ENCODE peak calls at places on chromosomes 2 and 18, in eight cellular contexts. Y is stomach, F is epithelial cell of esophagus, Q is spleen, K is cardiac fibroblast, B is psoas muscle, S is astrocyte of the spinal cord, C is bronchial epithelial cell. P is an unnamed sample.

GRCh38 chr2:233331536-233331935 is 22.8 kb upstream of the DGKD start:
- DNase-seq in Y (peak; percentile 60), F (no peak), Q (peak; percentile 94), K (no peak), B (peak; percentile 35), S (no peak), C (no peak), P (no peak)

GRCh38 chr2:223669453-223670225 is 67.5 kb upstream of the SCG2 start:
- DNase-seq in Y (no peak), F (no peak), Q (no peak), K (peak; percentile 69), B (no peak), S (peak; percentile 40), C (peak; percentile 10), P (peak; percentile 58)

GRCh38 chr2:70010222-70011111 is 49.0 kb upstream of the ASPRV1 start:
- DNase-seq in Y (peak; percentile 64), F (peak; percentile 62), Q (no peak), K (peak; percentile 8), B (no peak), S (no peak), C (peak; percentile 86), P (peak; percentile 26)

GRCh38 chr2:170354409-170354808 is 176.5 kb downstream of the MYO3B start:
- DNase-seq in Y (no peak), F (no peak), Q (no peak), K (no peak), B (no peak), S (no peak), C (no peak), P (no peak)

GRCh38 chr2:207796585-207797350 is 27.1 kb upstream of the FZD5 start:
- DNase-seq in Y (peak; percentile 60), F (peak; percentile 47), Q (no peak), K (peak; percentile 29), B (no peak), S (no peak), C (peak; percentile 46), P (peak; percentile 19)

GRCh38 chr18:35042389-35043066 is 1.3 kb downstream of the MAPRE2 start:
- DNase-seq in Y (no peak), F (no peak), Q (no peak), K (peak; percentile 16), B (no peak), S (no peak), C (peak; percentile 10), P (no peak)

GRCh38 chr2:238164906-238165287 is 6.1 kb downstream of the ERFE start:
- DNase-seq in Y (peak; percentile 19), F (no peak), Q (peak; percentile 41), K (no peak), B (no peak), S (no peak), C (no peak), P (no peak)

GRCh38 chr2:60442608-60443007 is 110.8 kb downstream of the BCL11A start:
- DNase-seq in Y (no peak), F (peak; percentile 43), Q (no peak), K (no peak), B (no peak), S (no peak), C (peak; percentile 32), P (no peak)

GRCh38 chr2:43648979-43649701 is 12.1 kb downstream of the PLEKHH2 start:
- DNase-seq in Y (no peak), F (no peak), Q (no peak), K (peak; percentile 19), B (no peak), S (no peak), C (no peak), P (peak; percentile 33)

GRCh38 chr2:160227252-160227651 is 27.2 kb upstream of the ITGB6 start:
- DNase-seq in Y (no peak), F (peak; percentile 86), Q (no peak), K (peak; percentile 53), B (peak; percentile 41), S (peak; percentile 72), C (peak; percentile 93), P (no peak)

GRCh38 chr2:230347659-230348305 is 20.8 kb downstream of the SP140L start:
- DNase-seq in Y (no peak), F (peak; percentile 38), Q (no peak), K (peak; percentile 49), B (no peak), S (no peak), C (peak; percentile 33), P (no peak)

GRCh38 chr2:198374375-198375072 is 570.1 kb downstream of the PLCL1 start:
- DNase-seq in Y (no peak), F (peak; percentile 82), Q (no peak), K (peak; percentile 74), B (no peak), S (peak; percentile 70), C (peak; percentile 57), P (peak; percentile 80)

GRCh38 chr2:207725815-207726578 is 14.6 kb downstream of the CCNYL1 start:
- DNase-seq in Y (peak; percentile 38), F (peak; percentile 38), Q (no peak), K (no peak), B (no peak), S (no peak), C (peak; percentile 38), P (no peak)

GRCh38 chr2:225025917-225026571 is 16.2 kb downstream of the DOCK10 start:
- DNase-seq in Y (no peak), F (peak; percentile 60), Q (no peak), K (peak; percentile 76), B (no peak), S (peak; percentile 81), C (peak; percentile 59), P (peak; percentile 93)

GRCh38 chr2:83650897-83651296 is 808.2 kb downstream of the SUCLG1 start:
- DNase-seq in Y (no peak), F (no peak), Q (no peak), K (peak; percentile 21), B (no peak), S (peak; percentile 2), C (no peak), P (peak; percentile 63)

GRCh38 chr2:53438056-53438455 is 329.5 kb upstream of the CHAC2 start:
- DNase-seq in Y (no peak), F (no peak), Q (no peak), K (no peak), B (no peak), S (no peak), C (no peak), P (no peak)

DNA sequence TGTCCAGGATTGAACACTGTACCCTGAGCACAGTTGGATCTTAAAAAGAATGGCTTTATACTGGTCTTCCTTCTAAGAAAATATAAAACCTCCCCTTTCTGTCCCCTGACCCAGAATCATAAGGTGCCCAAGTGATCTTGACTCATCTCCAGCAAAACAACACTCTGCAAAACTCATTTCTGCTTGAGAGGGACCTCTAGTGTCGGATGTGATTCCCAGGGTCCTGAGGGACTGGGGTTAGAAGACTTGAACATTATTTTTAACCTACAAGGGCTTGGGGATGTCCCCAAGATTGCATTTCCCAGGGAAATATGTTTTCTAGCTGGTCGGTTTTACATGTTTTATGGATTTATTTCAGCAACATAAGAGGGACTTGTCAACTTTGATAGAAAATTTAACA is 1318.5 kb upstream of the CELF4 start:
- DNase-seq in Y (no peak), F (no peak), Q (no peak), K (no peak), B (no peak), S (no peak), C (no peak), P (no peak)
- TF ChIP-seq CTCF in Y (no peak), F (no peak), Q (no peak), K (no peak), B (no peak), S (no peak), C (no peak), P (no peak)

GRCh38 chr2:74081030-74081429 is 66.7 kb downstream of the BOLA3 start:
- DNase-seq in Y (no peak), F (no peak), Q (no peak), K (no peak), B (no peak), S (no peak), C (no peak), P (peak; percentile 15)

GRCh38 chr2:74077636-74078035 is 70.1 kb downstream of the BOLA3 start:
- DNase-seq in Y (no peak), F (no peak), Q (no peak), K (peak; percentile 22), B (no peak), S (peak; percentile 6), C (no peak), P (no peak)

GRCh38 chr2:74078467-74078866 is 69.2 kb downstream of the BOLA3 start:
- DNase-seq in Y (no peak), F (no peak), Q (no peak), K (no peak), B (no peak), S (no peak), C (no peak), P (no peak)

GRCh38 chr2:74079522-74080341 is 68.0 kb downstream of the BOLA3 start:
- DNase-seq in Y (no peak), F (no peak), Q (no peak), K (no peak), B (no peak), S (no peak), C (no peak), P (no peak)

GRCh38 chr2:74080346-74080745 is 67.4 kb downstream of the BOLA3 start:
- DNase-seq in Y (no peak), F (no peak), Q (no peak), K (peak; percentile 8), B (no peak), S (no peak), C (no peak), P (no peak)
- TF ChIP-seq CTCF in Y (no peak), F (peak; percentile 33), Q (no peak), K (peak; percentile 7), B (peak; percentile 25), S (no peak), C (no peak), P (peak; percentile 14)

DNA sequence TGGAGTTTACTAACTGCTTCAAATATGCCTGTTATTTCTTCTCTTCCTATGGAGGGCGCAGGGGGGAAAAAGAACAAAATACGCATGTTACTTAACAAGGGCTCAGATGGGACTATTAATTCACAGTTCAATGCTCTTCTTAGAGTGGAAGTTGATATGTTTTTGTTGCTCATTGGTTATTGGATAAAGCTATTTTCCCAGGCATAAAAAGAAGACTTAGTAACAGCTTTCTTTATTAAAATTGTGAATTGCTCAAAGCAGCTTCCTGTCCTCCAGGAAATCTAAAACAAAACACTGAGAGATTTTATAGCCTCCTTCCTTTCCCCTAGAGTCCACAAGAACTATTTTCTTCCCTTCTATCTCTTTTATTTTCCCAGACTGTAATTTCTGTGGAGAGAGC is 180.8 kb downstream of the SH3BP4 start:
- DNase-seq in Y (no peak), F (no peak), Q (no peak), K (no peak), B (no peak), S (no peak), C (no peak), P (no peak)
- TF ChIP-seq CTCF in Y (no peak), F (no peak), Q (no peak), K (no peak), B (no peak), S (no peak), C (no peak), P (no peak)

GRCh38 chr2:78355967-78356366 is 669.5 kb upstream of the REG3G start:
- DNase-seq in Y (no peak), F (no peak), Q (no peak), K (no peak), B (no peak), S (no peak), C (no peak), P (no peak)

DNA sequence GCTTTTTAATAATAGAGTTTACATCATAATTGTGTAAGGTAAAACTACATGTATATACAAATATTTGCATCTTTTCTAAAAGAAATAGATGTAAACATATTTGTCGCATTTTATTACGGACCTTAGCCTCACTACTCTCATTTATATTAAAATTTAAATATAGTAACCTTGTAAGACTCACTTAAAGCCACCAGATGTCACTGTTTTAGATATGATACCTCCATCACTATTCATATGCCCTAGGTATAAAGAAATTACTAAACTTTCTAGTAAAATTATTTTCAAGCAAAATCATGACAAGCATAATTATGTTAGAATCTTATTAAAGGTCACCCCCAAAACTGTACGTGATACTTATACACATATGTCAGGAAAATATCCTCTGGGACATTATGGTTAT is 674.3 kb upstream of the REG3G start:
- DNase-seq in Y (no peak), F (peak; percentile 0), Q (no peak), K (no peak), B (no peak), S (no peak), C (peak; percentile 5), P (no peak)
- TF ChIP-seq CTCF in Y (no peak), F (no peak), Q (no peak), K (no peak), B (peak; percentile 18), S (peak; percentile 7), C (no peak), P (no peak)